ENCODE peak calls at places on chromosomes 12 and 14, in four cellular contexts. One of them, this sample, is unnamed.
A peak's percentile ranks its signal among the peaks of the same experiment; 100 is the strongest.

GRCh38 chr14:69606258-69606657 is 5.1 kb upstream of the SUSD6 start:
- DNase-seq in stomach: no peak
- DNase-seq in spleen: no peak
- DNase-seq in mucosa of descending colon: peak; percentile 73
- DNase-seq in this sample: no peak

GRCh38 chr14:46250113-46250703 is 401.4 kb downstream of the RPL10L start:
- DNase-seq in spleen: no peak
- DNase-seq in mucosa of descending colon: no peak
- DNase-seq in stomach: no peak
- DNase-seq in this sample: peak; percentile 4

GRCh38 chr14:93115920-93116675 is at the start of gene ITPK1:
- DNase-seq in mucosa of descending colon: peak; percentile 79
- DNase-seq in spleen: peak; percentile 94
- DNase-seq in stomach: peak; percentile 63
- DNase-seq in this sample: no peak

GRCh38 chr14:54253195-54253947 is 143.4 kb upstream of the CDKN3 start:
- DNase-seq in mucosa of descending colon: no peak
- DNase-seq in spleen: no peak
- DNase-seq in stomach: no peak
- DNase-seq in this sample: no peak

GRCh38 chr14:68506021-68506644 is 286.7 kb downstream of the ZFP36L1 start:
- DNase-seq in stomach: peak; percentile 67
- DNase-seq in spleen: peak; percentile 77
- DNase-seq in mucosa of descending colon: no peak
- DNase-seq in this sample: no peak

GRCh38 chr14:77071938-77072388 is 26.1 kb upstream of the CIPC start:
- DNase-seq in spleen: no peak
- DNase-seq in mucosa of descending colon: no peak
- DNase-seq in stomach: no peak
- DNase-seq in this sample: no peak

GRCh38 chr12:112900298-112901145 is 6.2 kb upstream of the OAS1 start:
- DNase-seq in mucosa of descending colon: no peak
- DNase-seq in spleen: no peak
- DNase-seq in stomach: peak; percentile 53
- DNase-seq in this sample: no peak

GRCh38 chr12:111600296-111600562 is 1.1 kb upstream of the ATXN2 start:
- DNase-seq in spleen: no peak
- DNase-seq in mucosa of descending colon: no peak
- DNase-seq in stomach: no peak
- DNase-seq in this sample: no peak

GRCh38 chr12:67508830-67509229 is 139.7 kb upstream of the DYRK2 start:
- DNase-seq in spleen: no peak
- DNase-seq in stomach: no peak
- DNase-seq in mucosa of descending colon: no peak
- DNase-seq in this sample: no peak

GRCh38 chr14:55271572-55272414 is 572 bp downstream of the FBXO34 start:
- DNase-seq in spleen: peak; percentile 91
- DNase-seq in mucosa of descending colon: peak; percentile 87
- DNase-seq in stomach: peak; percentile 68
- DNase-seq in this sample: peak; percentile 41

GRCh38 chr12:67515679-67516363 is 132.7 kb upstream of the DYRK2 start:
- DNase-seq in mucosa of descending colon: no peak
- DNase-seq in spleen: no peak
- DNase-seq in stomach: peak; percentile 57
- DNase-seq in this sample: no peak

GRCh38 chr14:94355191-94355794 is 32.2 kb upstream of the SERPINA6 start:
- DNase-seq in stomach: peak; percentile 60
- DNase-seq in spleen: no peak
- DNase-seq in mucosa of descending colon: no peak
- DNase-seq in this sample: no peak

GRCh38 chr12:29732211-29732992 is 51.3 kb downstream of the TMTC1 start:
- DNase-seq in spleen: no peak
- DNase-seq in stomach: no peak
- DNase-seq in mucosa of descending colon: no peak
- DNase-seq in this sample: peak; percentile 77

DNA sequence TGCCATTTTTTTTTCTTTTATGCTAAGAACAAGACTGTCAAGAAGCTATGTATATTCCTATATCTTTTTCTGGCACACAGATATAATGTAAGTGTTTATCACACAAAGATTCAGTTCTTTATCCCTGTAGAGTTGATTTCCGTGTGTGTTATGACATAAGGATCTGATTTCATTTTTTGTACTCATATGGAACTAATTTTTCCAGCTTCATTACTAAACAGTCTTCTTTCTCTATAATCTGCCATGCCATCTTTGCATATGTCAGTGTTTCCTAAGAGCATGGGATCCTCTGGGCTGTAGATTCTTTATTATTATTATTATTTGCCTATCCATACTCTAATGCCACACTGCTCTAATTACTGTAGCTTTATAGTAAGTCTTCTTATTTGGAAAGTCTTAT is 593.1 kb upstream of the ATP2B1 start:
- DNase-seq in mucosa of descending colon: no peak
- DNase-seq in spleen: no peak
- DNase-seq in stomach: no peak
- DNase-seq in this sample: peak; percentile 60
- H3K4me3 ChIP-seq in mucosa of descending colon: no peak overlapping the region
- H3K4me3 ChIP-seq in spleen: no peak overlapping the region
- H3K4me3 ChIP-seq in stomach: no peak overlapping the region
- H3K4me3 ChIP-seq in this sample: no peak overlapping the region

GRCh38 chr12:96502949-96503532 is 13.7 kb downstream of the CFAP54 start:
- DNase-seq in mucosa of descending colon: no peak
- DNase-seq in spleen: no peak
- DNase-seq in stomach: no peak
- DNase-seq in this sample: no peak

GRCh38 chr12:96502477-96502876 is 13.1 kb downstream of the CFAP54 start:
- DNase-seq in stomach: no peak
- DNase-seq in spleen: no peak
- DNase-seq in mucosa of descending colon: no peak
- DNase-seq in this sample: no peak

GRCh38 chr12:96501908-96502307 is 12.5 kb downstream of the CFAP54 start:
- DNase-seq in stomach: no peak
- DNase-seq in spleen: no peak
- DNase-seq in mucosa of descending colon: no peak
- DNase-seq in this sample: no peak

GRCh38 chr12:96501139-96501741 is 11.9 kb downstream of the CFAP54 start:
- DNase-seq in mucosa of descending colon: peak; percentile 62
- DNase-seq in stomach: peak; percentile 46
- DNase-seq in spleen: peak; percentile 82
- DNase-seq in this sample: no peak

GRCh38 chr12:96500686-96501085 is 11.3 kb downstream of the CFAP54 start:
- DNase-seq in mucosa of descending colon: no peak
- DNase-seq in stomach: no peak
- DNase-seq in spleen: no peak
- DNase-seq in this sample: no peak
- TF ChIP-seq CTCF in mucosa of descending colon: no peak
- TF ChIP-seq CTCF in stomach: no peak
- TF ChIP-seq CTCF in spleen: no peak
- TF ChIP-seq CTCF in this sample: peak; percentile 45

GRCh38 chr14:71387753-71388152 is 480.5 kb downstream of the PCNX1 start:
- DNase-seq in mucosa of descending colon: no peak
- DNase-seq in spleen: no peak
- DNase-seq in stomach: no peak
- DNase-seq in this sample: no peak
- H3K4me3 ChIP-seq in mucosa of descending colon: no peak overlapping the region
- H3K4me3 ChIP-seq in spleen: no peak overlapping the region
- H3K4me3 ChIP-seq in stomach: no peak overlapping the region
- H3K4me3 ChIP-seq in this sample: no peak overlapping the region

GRCh38 chr12:6313326-6313940 is 3.0 kb downstream of the PLEKHG6 start:
- DNase-seq in spleen: peak; percentile 72
- DNase-seq in mucosa of descending colon: no peak
- DNase-seq in stomach: no peak
- DNase-seq in this sample: no peak
- TF ChIP-seq CTCF in spleen: no peak
- TF ChIP-seq CTCF in mucosa of descending colon: no peak
- TF ChIP-seq CTCF in stomach: no peak
- TF ChIP-seq CTCF in this sample: no peak

GRCh38 chr12:43551971-43552559 is at the start of gene ADAMTS20:
- DNase-seq in spleen: no peak
- DNase-seq in mucosa of descending colon: no peak
- DNase-seq in stomach: no peak
- DNase-seq in this sample: no peak
- H3K4me3 ChIP-seq in spleen: no peak within 1 kb of the TSS
- H3K4me3 ChIP-seq in mucosa of descending colon: no peak within 1 kb of the TSS
- H3K4me3 ChIP-seq in stomach: no peak within 1 kb of the TSS
- H3K4me3 ChIP-seq in this sample: no peak within 1 kb of the TSS

DNA sequence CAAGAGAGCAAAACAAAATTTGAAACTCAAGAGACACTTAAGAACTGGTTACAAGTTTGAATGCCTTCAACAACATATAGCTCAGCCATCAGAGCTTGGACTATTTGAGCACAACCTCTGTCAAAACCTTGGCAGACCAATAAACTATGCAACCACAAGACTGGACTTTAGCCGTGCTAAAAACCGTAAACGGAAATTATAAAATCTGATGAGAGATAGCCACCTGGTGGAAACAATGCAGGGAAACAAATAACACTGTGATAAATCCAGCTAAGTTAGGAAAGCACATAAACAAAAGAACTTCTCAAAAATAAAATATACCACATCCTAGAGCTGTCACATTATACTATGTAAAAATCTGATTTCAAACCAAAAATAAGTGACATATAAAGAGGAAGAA is 1074.2 kb upstream of the NOVA1 start:
- DNase-seq in stomach: no peak
- DNase-seq in spleen: no peak
- DNase-seq in mucosa of descending colon: no peak
- DNase-seq in this sample: no peak
- TF ChIP-seq CTCF in stomach: no peak
- TF ChIP-seq CTCF in spleen: no peak
- TF ChIP-seq CTCF in mucosa of descending colon: no peak
- TF ChIP-seq CTCF in this sample: no peak

DNA sequence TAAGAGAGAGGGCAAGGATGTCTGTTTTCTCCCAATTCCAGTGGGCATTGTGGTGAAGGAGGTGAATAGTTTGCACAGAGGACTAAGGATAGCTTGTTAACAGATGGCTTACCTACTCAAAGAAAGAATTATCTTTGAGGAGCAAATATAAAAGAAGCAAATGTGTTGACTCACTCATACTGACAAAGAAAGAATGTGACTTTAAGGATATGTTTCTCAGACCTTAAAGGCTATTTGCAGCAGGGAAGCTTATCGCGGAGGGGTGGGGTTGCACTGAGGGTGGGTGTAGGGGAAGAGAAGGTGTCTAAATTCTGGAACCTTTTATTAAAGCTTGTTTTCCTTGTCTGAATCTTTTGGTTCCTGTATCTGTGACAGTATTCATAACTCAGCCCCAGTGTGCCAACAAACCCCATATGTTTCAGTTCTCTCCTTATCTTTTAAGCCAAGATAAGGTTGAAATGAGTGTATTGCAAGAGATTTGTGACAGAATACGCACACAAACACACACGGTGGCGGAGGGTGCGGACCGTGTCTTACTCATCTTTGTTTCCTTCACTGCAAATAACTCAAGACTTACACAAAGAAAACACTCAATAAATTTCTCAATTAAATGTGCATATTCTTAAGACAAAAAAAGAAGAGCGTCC is 146.4 kb upstream of the ARID2 start:
- DNase-seq in mucosa of descending colon: no peak
- DNase-seq in spleen: no peak
- DNase-seq in stomach: no peak
- DNase-seq in this sample: no peak
- H3K4me3 ChIP-seq in mucosa of descending colon: no peak overlapping the region
- H3K4me3 ChIP-seq in spleen: no peak overlapping the region
- H3K4me3 ChIP-seq in stomach: no peak overlapping the region
- H3K4me3 ChIP-seq in this sample: no peak overlapping the region

GRCh38 chr12:74547249-74547648 is 9.6 kb downstream of the ATXN7L3B start:
- DNase-seq in spleen: no peak
- DNase-seq in stomach: no peak
- DNase-seq in mucosa of descending colon: no peak
- DNase-seq in this sample: no peak

DNA sequence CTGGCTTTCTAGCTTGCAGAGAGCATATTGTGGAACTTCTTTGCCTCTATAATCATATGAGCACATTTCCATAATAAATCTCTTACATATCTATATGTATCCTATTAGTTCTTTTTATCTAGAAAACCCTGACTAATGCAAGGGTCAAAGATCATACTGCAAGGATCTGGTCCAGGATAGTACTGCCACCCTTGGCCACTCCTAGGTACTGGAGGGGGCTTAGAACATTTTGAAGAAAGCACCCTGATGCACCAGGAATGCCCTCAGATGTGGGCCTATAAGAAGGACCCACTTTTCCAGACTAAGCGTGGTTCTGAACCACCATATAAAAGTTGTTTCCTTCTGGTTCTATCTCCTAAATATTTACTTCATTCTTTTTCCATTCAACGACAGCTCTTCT is 14.6 kb downstream of the ATXN7L3B start:
- DNase-seq in stomach: no peak
- DNase-seq in mucosa of descending colon: no peak
- DNase-seq in spleen: no peak
- DNase-seq in this sample: no peak
- TF ChIP-seq CTCF in stomach: no peak
- TF ChIP-seq CTCF in mucosa of descending colon: no peak
- TF ChIP-seq CTCF in spleen: no peak
- TF ChIP-seq CTCF in this sample: no peak

DNA sequence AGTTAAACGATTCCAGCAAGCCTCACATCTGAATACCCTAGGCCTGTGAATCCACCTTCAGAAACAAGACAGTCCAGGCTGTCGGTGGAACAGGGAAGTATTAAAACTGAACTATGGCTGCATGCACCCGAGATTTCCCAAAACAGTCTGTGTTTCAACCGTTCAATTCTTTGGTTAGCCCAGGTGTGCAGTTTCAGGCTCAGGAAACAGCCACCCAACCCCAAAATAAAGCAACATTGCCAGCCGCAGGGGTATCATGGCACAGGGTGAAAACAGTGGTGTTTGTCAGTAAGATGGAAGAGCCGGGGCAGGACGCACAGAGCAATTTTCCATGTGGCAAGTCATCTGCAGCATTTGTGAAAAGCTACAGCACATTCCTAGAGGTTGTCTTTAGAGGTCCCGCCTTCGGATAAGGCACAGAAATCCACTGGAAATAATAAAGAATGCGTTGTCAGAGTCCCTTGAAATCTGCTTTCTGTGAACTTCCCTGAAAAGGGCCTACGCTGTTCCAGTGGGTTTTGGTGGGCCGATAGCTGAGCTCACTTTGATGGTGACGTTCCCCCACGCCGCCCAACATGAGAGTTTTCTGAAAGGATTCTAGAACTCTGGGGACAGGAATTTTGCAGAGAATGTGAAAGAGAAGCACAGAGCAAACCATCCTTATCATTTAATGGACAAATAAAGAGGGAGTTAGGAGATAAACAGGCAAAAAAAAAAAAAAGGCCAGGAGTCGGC is 84.9 kb downstream of the BCL11B start:
- DNase-seq in mucosa of descending colon: no peak
- DNase-seq in stomach: no peak
- DNase-seq in spleen: no peak
- DNase-seq in this sample: no peak
- H3K4me3 ChIP-seq in mucosa of descending colon: no peak overlapping the region
- H3K4me3 ChIP-seq in stomach: no peak overlapping the region
- H3K4me3 ChIP-seq in spleen: no peak overlapping the region
- H3K4me3 ChIP-seq in this sample: no peak overlapping the region

This sample was measured in LNCaP clone FGC.